ENCODE peak calls at places on chromosomes 12 and 14, in four cellular contexts. D is HS-5, E is left colon, G is thoracic aorta. S is an unnamed sample.

GRCh38 chr14:92505826-92506225 is 7.8 kb upstream of the RIN3 start:
- DNase-seq in G (no peak), E (no peak), D (no peak), S (no peak)

GRCh38 chr12:55955800-55956508 is 9.9 kb downstream of the PMEL start:
- DNase-seq in D (no peak), G (no peak), E (no peak), S (no peak)

GRCh38 chr12:57135939-57136338 is 7.7 kb downstream of the LRP1 start:
- DNase-seq in E (no peak), D (no peak), G (no peak), S (no peak)

GRCh38 chr12:4681732-4682131 is 32.8 kb downstream of the NDUFA9 start:
- DNase-seq in E (no peak), G (no peak), D (no peak), S (no peak)

GRCh38 chr14:37816135-37816534 is 220.7 kb downstream of the TTC6 start:
- DNase-seq in D (no peak), G (no peak), E (no peak), S (no peak)

GRCh38 chr14:29566194-29566593 is 361.5 kb downstream of the PRKD1 start:
- DNase-seq in G (no peak), E (no peak), D (no peak), S (no peak)

GRCh38 chr14:66965831-66966230 is 223.4 kb upstream of the GARIN2 start:
- DNase-seq in D (peak), E (no peak), G (no peak), S (no peak)

GRCh38 chr12:28568083-28568482 is 377.8 kb downstream of the CCDC91 start:
- DNase-seq in E (no peak), G (no peak), D (peak), S (no peak)

GRCh38 chr14:73888460-73888725 is 1.7 kb downstream of the ZNF410 start:
- DNase-seq in E (no peak), G (no peak), D (peak), S (no peak)

GRCh38 chr14:64518229-64518628 is 13.7 kb downstream of the ZBTB1 start:
- DNase-seq in G (no peak), E (no peak), D (no peak), S (no peak)

GRCh38 chr14:36663404-36664321 is 2.0 kb downstream of the PAX9 start:
- DNase-seq in G (no peak), D (no peak), E (no peak), S (no peak)

GRCh38 chr12:120468846-120469449 is 600 bp downstream of the SRSF9 start:
- DNase-seq in E (peak), D (no peak), G (no peak), S (peak)

GRCh38 chr14:59677771-59678211 is 101.2 kb upstream of the CCDC175 start:
- DNase-seq in G (no peak), D (no peak), E (no peak), S (no peak)

S was measured in omental fat pad.